ENCODE peak calls at places on chromosome 7, in six cellular contexts. One of them, this sample, is unnamed.

GRCh38 chr7:1329966-1330915 is 97.6 kb downstream of the UNCX start:
- DNase-seq in NCI-H1105 treated with DMSO at 0.1 percent for 48 hours: no peak
- DNase-seq in A549: no peak
- DNase-seq in mesendoderm: no peak
- DNase-seq in SW 1271: no peak
- DNase-seq in amniotic stem cell: no peak
- DNase-seq in this sample: no peak

GRCh38 chr7:84247591-84247990 is 53.0 kb upstream of the SEMA3A start:
- DNase-seq in A549: no peak
- DNase-seq in NCI-H1105 treated with DMSO at 0.1 percent for 48 hours: no peak
- DNase-seq in mesendoderm: no peak
- DNase-seq in amniotic stem cell: no peak
- DNase-seq in SW 1271: no peak
- DNase-seq in this sample: no peak

GRCh38 chr7:867001-867405 is 9.4 kb upstream of the GET4 start:
- DNase-seq in amniotic stem cell: no peak
- DNase-seq in NCI-H1105 treated with DMSO at 0.1 percent for 48 hours: no peak
- DNase-seq in mesendoderm: no peak
- DNase-seq in SW 1271: no peak
- DNase-seq in A549: no peak
- DNase-seq in this sample: peak

GRCh38 chr7:130294314-130294713 is 1.4 kb downstream of the CPA4 start:
- DNase-seq in NCI-H1105 treated with DMSO at 0.1 percent for 48 hours: no peak
- DNase-seq in SW 1271: no peak
- DNase-seq in mesendoderm: no peak
- DNase-seq in A549: no peak
- DNase-seq in amniotic stem cell: no peak
- DNase-seq in this sample: no peak

GRCh38 chr7:20409961-20410360 is 79.3 kb downstream of the ITGB8 start:
- DNase-seq in A549: no peak
- DNase-seq in SW 1271: no peak
- DNase-seq in mesendoderm: no peak
- DNase-seq in amniotic stem cell: no peak
- DNase-seq in NCI-H1105 treated with DMSO at 0.1 percent for 48 hours: no peak
- DNase-seq in this sample: no peak

GRCh38 chr7:31921047-31921446 is 149.2 kb downstream of the PDE1C start:
- DNase-seq in amniotic stem cell: no peak
- DNase-seq in A549: no peak
- DNase-seq in SW 1271: no peak
- DNase-seq in NCI-H1105 treated with DMSO at 0.1 percent for 48 hours: no peak
- DNase-seq in mesendoderm: no peak
- DNase-seq in this sample: no peak

GRCh38 chr7:144378651-144379050 is 23.4 kb downstream of the ARHGEF5 start:
- DNase-seq in NCI-H1105 treated with DMSO at 0.1 percent for 48 hours: no peak
- DNase-seq in SW 1271: no peak
- DNase-seq in amniotic stem cell: no peak
- DNase-seq in A549: no peak
- DNase-seq in mesendoderm: no peak
- DNase-seq in this sample: no peak

GRCh38 chr7:142657376-142657775 is 91.9 kb upstream of the PRSS1 start:
- DNase-seq in mesendoderm: no peak
- DNase-seq in SW 1271: no peak
- DNase-seq in A549: no peak
- DNase-seq in NCI-H1105 treated with DMSO at 0.1 percent for 48 hours: no peak
- DNase-seq in amniotic stem cell: no peak
- DNase-seq in this sample: no peak

GRCh38 chr7:155988421-155988820 is 176.2 kb upstream of the SHH start:
- DNase-seq in mesendoderm: no peak
- DNase-seq in NCI-H1105 treated with DMSO at 0.1 percent for 48 hours: no peak
- DNase-seq in SW 1271: no peak
- DNase-seq in A549: no peak
- DNase-seq in amniotic stem cell: no peak
- DNase-seq in this sample: no peak

GRCh38 chr7:27187702-27188665 is 3.0 kb upstream of the HOXA11 start:
- DNase-seq in A549: no peak
- DNase-seq in NCI-H1105 treated with DMSO at 0.1 percent for 48 hours: no peak
- DNase-seq in mesendoderm: no peak
- DNase-seq in SW 1271: no peak
- DNase-seq in amniotic stem cell: no peak
- DNase-seq in this sample: no peak

GRCh38 chr7:8165150-8165549 is 96.8 kb downstream of the ICA1 start:
- DNase-seq in A549: no peak
- DNase-seq in amniotic stem cell: no peak
- DNase-seq in NCI-H1105 treated with DMSO at 0.1 percent for 48 hours: no peak
- DNase-seq in mesendoderm: no peak
- DNase-seq in SW 1271: no peak
- DNase-seq in this sample: no peak

GRCh38 chr7:121624922-121625321 is 228.8 kb upstream of the FAM3C start:
- DNase-seq in NCI-H1105 treated with DMSO at 0.1 percent for 48 hours: no peak
- DNase-seq in mesendoderm: no peak
- DNase-seq in SW 1271: no peak
- DNase-seq in amniotic stem cell: no peak
- DNase-seq in A549: no peak
- DNase-seq in this sample: no peak

GRCh38 chr7:44415510-44415909 is 74.9 kb downstream of the NUDCD3 start:
- DNase-seq in SW 1271: no peak
- DNase-seq in NCI-H1105 treated with DMSO at 0.1 percent for 48 hours: no peak
- DNase-seq in mesendoderm: no peak
- DNase-seq in A549: no peak
- DNase-seq in amniotic stem cell: no peak
- DNase-seq in this sample: no peak

GRCh38 chr7:10838205-10838604 is 135.5 kb upstream of the PHF14 start:
- DNase-seq in NCI-H1105 treated with DMSO at 0.1 percent for 48 hours: no peak
- DNase-seq in mesendoderm: no peak
- DNase-seq in SW 1271: no peak
- DNase-seq in A549: no peak
- DNase-seq in amniotic stem cell: no peak
- DNase-seq in this sample: no peak

GRCh38 chr7:157293413-157293788 is 43.4 kb upstream of the DNAJB6 start:
- DNase-seq in SW 1271: no peak
- DNase-seq in mesendoderm: no peak
- DNase-seq in A549: no peak
- DNase-seq in amniotic stem cell: no peak
- DNase-seq in NCI-H1105 treated with DMSO at 0.1 percent for 48 hours: no peak
- DNase-seq in this sample: no peak

GRCh38 chr7:101134399-101134980 is 7.6 kb downstream of the SERPINE1 start:
- DNase-seq in A549: no peak
- DNase-seq in NCI-H1105 treated with DMSO at 0.1 percent for 48 hours: no peak
- DNase-seq in SW 1271: no peak
- DNase-seq in amniotic stem cell: no peak
- DNase-seq in mesendoderm: no peak
- DNase-seq in this sample: no peak

GRCh38 chr7:44325181-44325671 is at the start of gene CAMK2B:
- DNase-seq in mesendoderm: no peak
- DNase-seq in NCI-H1105 treated with DMSO at 0.1 percent for 48 hours: peak
- DNase-seq in amniotic stem cell: no peak
- DNase-seq in SW 1271: no peak
- DNase-seq in A549: no peak
- DNase-seq in this sample: no peak

GRCh38 chr7:43022008-43022407 is 89.8 kb downstream of the MRPL32 start:
- DNase-seq in A549: no peak
- DNase-seq in amniotic stem cell: no peak
- DNase-seq in SW 1271: no peak
- DNase-seq in mesendoderm: no peak
- DNase-seq in NCI-H1105 treated with DMSO at 0.1 percent for 48 hours: no peak
- DNase-seq in this sample: no peak

GRCh38 chr7:102426268-102427031 is 6.9 kb upstream of the ORAI2 start:
- DNase-seq in NCI-H1105 treated with DMSO at 0.1 percent for 48 hours: no peak
- DNase-seq in amniotic stem cell: no peak
- DNase-seq in A549: no peak
- DNase-seq in SW 1271: no peak
- DNase-seq in mesendoderm: no peak
- DNase-seq in this sample: no peak

GRCh38 chr7:86975449-86975848 is 84.0 kb downstream of the ELAPOR2 start:
- DNase-seq in A549: no peak
- DNase-seq in NCI-H1105 treated with DMSO at 0.1 percent for 48 hours: no peak
- DNase-seq in amniotic stem cell: no peak
- DNase-seq in mesendoderm: no peak
- DNase-seq in SW 1271: no peak
- DNase-seq in this sample: no peak

GRCh38 chr7:27677912-27678612 is 15.4 kb upstream of the HIBADH start:
- DNase-seq in NCI-H1105 treated with DMSO at 0.1 percent for 48 hours: no peak
- DNase-seq in SW 1271: peak
- DNase-seq in mesendoderm: peak
- DNase-seq in A549: peak
- DNase-seq in amniotic stem cell: peak
- DNase-seq in this sample: peak

GRCh38 chr7:47458057-47458456 is 123.9 kb downstream of the TNS3 start:
- DNase-seq in mesendoderm: no peak
- DNase-seq in NCI-H1105 treated with DMSO at 0.1 percent for 48 hours: no peak
- DNase-seq in amniotic stem cell: no peak
- DNase-seq in SW 1271: no peak
- DNase-seq in A549: no peak
- DNase-seq in this sample: peak

GRCh38 chr7:51111256-51111655 is 205.4 kb downstream of the COBL start:
- DNase-seq in A549: no peak
- DNase-seq in mesendoderm: no peak
- DNase-seq in NCI-H1105 treated with DMSO at 0.1 percent for 48 hours: no peak
- DNase-seq in SW 1271: no peak
- DNase-seq in amniotic stem cell: no peak
- DNase-seq in this sample: no peak

GRCh38 chr7:29288534-29289091 is 94.0 kb downstream of the CHN2 start:
- DNase-seq in amniotic stem cell: no peak
- DNase-seq in SW 1271: no peak
- DNase-seq in A549: no peak
- DNase-seq in mesendoderm: no peak
- DNase-seq in NCI-H1105 treated with DMSO at 0.1 percent for 48 hours: no peak
- DNase-seq in this sample: no peak